ENCODE peak calls at places on chromosomes 6 and 20, in four cellular contexts. W, E, A and L are unnamed samples.

GRCh38 chr6:43758617-43759050 is 11.4 kb upstream of the VEGFA start:
- DNase-seq in E (no peak), A (peak), W (no peak), L (no peak)

GRCh38 chr20:6562111-6562510 is 205.4 kb upstream of the BMP2 start:
- DNase-seq in W (no peak), E (peak), A (no peak), L (no peak)

GRCh38 chr6:168501561-168501960 is 60.6 kb downstream of the SMOC2 start:
- DNase-seq in A (no peak), W (no peak), E (no peak), L (no peak)

GRCh38 chr20:59403261-59403961 is 103.0 kb downstream of the EDN3 start:
- DNase-seq in W (no peak), E (no peak), A (peak), L (peak)

GRCh38 chr6:127297502-127298070 is 30.9 kb downstream of the RNF146 start:
- DNase-seq in W (no peak), E (no peak), A (no peak), L (no peak)

GRCh38 chr20:51122931-51123658 is 100.2 kb upstream of the KCNG1 start:
- DNase-seq in E (no peak), W (no peak), A (no peak), L (no peak)

GRCh38 chr20:25296094-25297093 is 48.5 kb downstream of the PYGB start:
- DNase-seq in A (peak), W (no peak), E (no peak), L (no peak)

GRCh38 chr20:973785-974194 is 28.3 kb downstream of the RSPO4 start:
- DNase-seq in E (peak), W (peak), A (peak), L (peak)

GRCh38 chr20:47073766-47074475 is 179.3 kb downstream of the EYA2 start:
- DNase-seq in A (no peak), W (no peak), E (no peak), L (no peak)

GRCh38 chr6:36666726-36667591 is 11.6 kb upstream of the CDKN1A start:
- DNase-seq in E (peak), W (peak), A (peak), L (no peak)

GRCh38 chr6:43368517-43369160 is 808 bp downstream of the ZNF318 start:
- DNase-seq in W (no peak), E (no peak), A (peak), L (peak)

GRCh38 chr20:58708246-58708931 is 15.8 kb downstream of the NPEPL1 start:
- DNase-seq in W (no peak), A (no peak), E (no peak), L (no peak)

GRCh38 chr6:136592930-136593673 is 42.9 kb upstream of the MAP7 start:
- DNase-seq in A (no peak), W (peak), E (no peak), L (no peak)

GRCh38 chr6:135905604-135906300 is 54.3 kb downstream of the PDE7B start:
- DNase-seq in W (no peak), E (no peak), A (no peak), L (no peak)

GRCh38 chr20:51299413-51299812 is 243.1 kb downstream of the NFATC2 start:
- DNase-seq in A (no peak), W (no peak), E (no peak), L (no peak)

GRCh38 chr20:61911824-61912223 is 153.9 kb downstream of the TAF4 start:
- DNase-seq in E (no peak), W (no peak), A (no peak), L (no peak)

GRCh38 chr20:41989935-41990635 is 371.9 kb upstream of the CHD6 start:
- DNase-seq in W (no peak), A (no peak), E (no peak), L (no peak)

GRCh38 chr6:108872001-108872974 is 24.1 kb downstream of the ARMC2 start:
- DNase-seq in W (peak), A (no peak), E (no peak), L (peak)

GRCh38 chr6:144064402-144064830 is 31.0 kb downstream of the SF3B5 start:
- DNase-seq in A (peak), E (no peak), W (peak), L (peak)

GRCh38 chr6:66948106-66948505 is 1241.1 kb upstream of the EYS start:
- DNase-seq in W (no peak), A (no peak), E (no peak), L (no peak)

GRCh38 chr20:48606841-48607543 is 220.8 kb downstream of the PREX1 start:
- DNase-seq in A (no peak), E (no peak), W (no peak), L (no peak)